ENCODE peak calls at places on chromosomes 4 and X, in eight cellular contexts. V is AG04449; J is dorsolateral prefrontal cortex; L is activated CD8-positive, alpha-beta T cell treated with anti-CD3 and anti-CD28 coated beads for 36 hours; T is mucosa of descending colon; X is MCF 10A; K is body of pancreas; I is choroid plexus epithelial cell. U is an unnamed sample.

GRCh38 chr4:973431-974397 is at the start of gene DGKQ:
- DNase-seq in V (no peak), J (peak; percentile 83), L (peak; percentile 86), T (peak; percentile 93), X (peak; percentile 83), K (peak; percentile 88), I (peak; percentile 88), U (peak; percentile 91)

GRCh38 chr4:152634110-152634760 is 45.6 kb downstream of the TMEM154 start:
- DNase-seq in V (no peak), J (no peak), L (no peak), T (no peak), X (peak; percentile 51), K (no peak), I (no peak), U (no peak)

GRCh38 chr4:30721353-30722091 is 1.4 kb downstream of the PCDH7 start:
- DNase-seq in V (no peak), J (no peak), L (peak; percentile 4), T (peak; percentile 69), X (peak; percentile 34), K (peak; percentile 42), I (peak; percentile 36), U (peak; percentile 37)

GRCh38 chr4:151725087-151725486 is 35.7 kb downstream of the GATB start:
- DNase-seq in V (no peak), J (no peak), L (no peak), T (no peak), X (no peak), K (no peak), I (no peak), U (no peak)

GRCh38 chr4:183098080-183098722 is 856 bp upstream of the WWC2 start:
- DNase-seq in V (no peak), J (no peak), L (peak; percentile 13), T (peak; percentile 58), X (no peak), K (peak; percentile 63), I (peak; percentile 59), U (peak; percentile 43)

GRCh38 chr4:7422098-7422897 is 12.4 kb downstream of the PSAPL1 start:
- DNase-seq in V (no peak), J (peak; percentile 8), L (no peak), T (no peak), X (no peak), K (no peak), I (no peak), U (peak; percentile 2)

GRCh38 chr4:31793907-31794306 is 1073.7 kb downstream of the PCDH7 start:
- DNase-seq in V (no peak), J (no peak), L (no peak), T (no peak), X (no peak), K (no peak), I (peak; percentile 20), U (no peak)

GRCh38 chrX:73916931-73917657 is 354.1 kb downstream of the CHIC1 start:
- DNase-seq in V (peak; percentile 36), J (no peak), L (no peak), T (no peak), X (peak; percentile 66), K (no peak), I (peak; percentile 93), U (no peak)

GRCh38 chr4:8278009-8278395 is 8.4 kb downstream of the HTRA3 start:
- DNase-seq in V (no peak), J (no peak), L (no peak), T (peak; percentile 21), X (no peak), K (no peak), I (no peak), U (no peak)

GRCh38 chr4:161428180-161428965 is 735.4 kb downstream of the FSTL5 start:
- DNase-seq in V (no peak), J (no peak), L (no peak), T (no peak), X (no peak), K (no peak), I (no peak), U (no peak)

GRCh38 chrX:2650865-2651264 is 40.2 kb upstream of the CD99 start:
- DNase-seq in V (no peak), J (no peak), L (no peak), T (no peak), X (no peak), K (no peak), I (peak; percentile 12), U (no peak)

GRCh38 chr4:152501846-152502536 is 33.9 kb downstream of the FBXW7 start:
- DNase-seq in V (no peak), J (no peak), L (no peak), T (no peak), X (no peak), K (no peak), I (peak; percentile 28), U (no peak)

GRCh38 chr4:145014365-145014764 is 83.6 kb downstream of the ANAPC10 start:
- DNase-seq in V (no peak), J (no peak), L (no peak), T (no peak), X (no peak), K (no peak), I (no peak), U (no peak)

GRCh38 chrX:52979568-52979967 is 21.2 kb upstream of the FAM156A start:
- DNase-seq in V (no peak), J (no peak), L (no peak), T (no peak), X (no peak), K (peak; percentile 53), I (peak; percentile 29), U (no peak)

GRCh38 chr4:76706581-76706980 is 191.4 kb downstream of the SOWAHB start:
- DNase-seq in V (no peak), J (no peak), L (no peak), T (no peak), X (peak; percentile 46), K (no peak), I (peak; percentile 75), U (no peak)

GRCh38 chrX:100863326-100863854 is 10.8 kb downstream of the NOX1 start:
- DNase-seq in V (no peak), J (no peak), L (no peak), T (no peak), X (no peak), K (peak; percentile 6), I (peak; percentile 51), U (no peak)

GRCh38 chr4:99300934-99301333 is 10.1 kb upstream of the ADH1A start:
- DNase-seq in V (peak; percentile 87), J (peak; percentile 16), L (no peak), T (peak; percentile 37), X (peak; percentile 94), K (peak; percentile 82), I (peak; percentile 99), U (peak; percentile 76)

GRCh38 chr4:167622481-167623240 is 388.4 kb upstream of the SPOCK3 start:
- DNase-seq in V (peak; percentile 2), J (peak; percentile 79), L (peak; percentile 52), T (peak; percentile 47), X (peak; percentile 66), K (peak; percentile 73), I (peak; percentile 79), U (peak; percentile 19)

GRCh38 chrX:101550825-101551767 is 749 bp downstream of the ARMCX1 start:
- DNase-seq in V (no peak), J (peak; percentile 38), L (peak; percentile 4), T (peak; percentile 43), X (no peak), K (peak; percentile 55), I (peak; percentile 45), U (no peak)

GRCh38 chrX:131841496-131842410 is 181.3 kb upstream of the STK26 start:
- DNase-seq in V (no peak), J (no peak), L (peak; percentile 35), T (no peak), X (peak; percentile 71), K (peak; percentile 43), I (peak; percentile 63), U (peak; percentile 17)

GRCh38 chr4:19224820-19225219 is 1026.9 kb upstream of the SLIT2 start:
- DNase-seq in V (no peak), J (no peak), L (no peak), T (no peak), X (peak; percentile 27), K (no peak), I (peak; percentile 56), U (no peak)

GRCh38 chrX:107470971-107471370 is 21.5 kb downstream of the FRMPD3 start:
- DNase-seq in V (no peak), J (no peak), L (no peak), T (no peak), X (no peak), K (no peak), I (no peak), U (no peak)
- TF ChIP-seq CTCF in V (no peak), J (no peak), L (no peak), T (no peak), X (no peak), K (no peak), I (peak; percentile 30), U (no peak)

GRCh38 chr4:54513231-54513630 is 144.5 kb upstream of the KIT start:
- DNase-seq in V (peak; percentile 79), J (no peak), L (no peak), T (no peak), X (peak; percentile 55), K (no peak), I (peak; percentile 73), U (no peak)

GRCh38 chr4:54513741-54514140 is 144.0 kb upstream of the KIT start:
- DNase-seq in V (no peak), J (no peak), L (no peak), T (no peak), X (no peak), K (no peak), I (no peak), U (no peak)

GRCh38 chr4:54517793-54518444 is 139.8 kb upstream of the KIT start:
- DNase-seq in V (no peak), J (no peak), L (no peak), T (no peak), X (no peak), K (no peak), I (no peak), U (no peak)

DNA sequence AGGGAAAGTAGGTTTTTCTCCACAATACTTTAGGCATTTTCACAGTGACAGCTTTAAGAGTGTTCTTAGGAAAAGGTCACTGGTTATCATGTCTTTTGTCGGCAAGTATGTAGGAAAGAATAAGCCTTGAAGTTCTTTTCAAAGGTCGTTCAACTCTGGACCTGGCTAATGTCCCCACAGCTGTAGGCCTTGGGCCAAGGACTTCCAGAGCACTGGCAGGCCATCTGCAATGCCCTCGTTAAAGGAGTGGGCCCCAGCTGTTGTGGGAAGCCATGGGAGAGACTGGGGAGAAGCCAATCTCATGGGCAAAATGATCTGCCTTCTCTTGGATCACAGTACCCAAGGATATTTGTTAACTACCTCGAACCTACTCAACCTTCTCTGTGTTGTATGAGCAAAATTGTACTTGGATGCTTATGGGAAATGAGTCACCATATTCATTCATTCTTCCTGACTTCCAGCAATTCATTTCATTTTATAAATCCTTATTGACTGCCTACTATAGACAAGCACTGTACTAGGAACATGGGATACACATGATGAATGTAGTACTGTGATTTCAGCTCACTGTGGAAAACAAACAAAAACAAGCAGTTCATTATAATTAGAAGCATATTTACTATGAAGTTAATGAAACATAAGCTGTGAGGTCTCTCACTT is 141.1 kb upstream of the KIT start:
- DNase-seq in V (no peak), J (no peak), L (no peak), T (no peak), X (no peak), K (no peak), I (no peak), U (no peak)
- TF ChIP-seq CTCF in V (no peak), J (no peak), L (no peak), T (no peak), X (no peak), K (no peak), I (no peak), U (no peak)

GRCh38 chr4:184287697-184288255 is 70.1 kb upstream of the ENPP6 start:
- DNase-seq in V (no peak), J (no peak), L (no peak), T (peak; percentile 48), X (peak; percentile 43), K (peak; percentile 51), I (peak; percentile 86), U (peak; percentile 40)
- TF ChIP-seq CTCF in V (peak; percentile 18), J (no peak), L (no peak), T (no peak), X (no peak), K (no peak), I (peak; percentile 57), U (peak; percentile 19)

GRCh38 chr4:87934157-87934704 is 41.3 kb upstream of the SPP1 start:
- DNase-seq in V (no peak), J (no peak), L (no peak), T (no peak), X (no peak), K (no peak), I (no peak), U (no peak)
- TF ChIP-seq CTCF in V (no peak), J (no peak), L (no peak), T (no peak), X (no peak), K (no peak), I (no peak), U (no peak)

U was measured in transverse colon.